ENCODE peak calls at places on chromosome 21, in four cellular contexts. R is activated T-cell treated with anti-CD3 and anti-CD28 coated beads for 24 hours; Z is GM04503; M is stimulated activated CD4-positive, alpha-beta T cell treated with anti-CD3 and anti-CD28 coated beads, Interleukin-15, amount 100 ng/mL, for 1 hour. C is an unnamed sample.

GRCh38 chr21:42542196-42542595 is 28.5 kb downstream of the SLC37A1 start:
- DNase-seq in R (no peak), Z (no peak), M (no peak), C (no peak)

GRCh38 chr21:33418686-33419085 is 15.5 kb downstream of the IFNGR2 start:
- DNase-seq in M (no peak), R (no peak), Z (no peak), C (no peak)

GRCh38 chr21:44304846-44305245 is 5.0 kb downstream of the PFKL start:
- DNase-seq in M (no peak), R (no peak), Z (no peak), C (no peak)

GRCh38 chr21:41425954-41426655 is at the start of gene MX1:
- DNase-seq in R (peak; percentile 73), Z (no peak), M (peak; percentile 76), C (peak; percentile 77)

GRCh38 chr21:45974073-45975016 is 7.2 kb upstream of the COL6A1 start:
- DNase-seq in M (no peak), R (no peak), Z (no peak), C (no peak)

GRCh38 chr21:38567577-38568360 is 69.5 kb upstream of the ERG start:
- DNase-seq in Z (peak; percentile 5), R (no peak), M (no peak), C (no peak)

GRCh38 chr21:34669149-34669879 is 520 bp downstream of the CLIC6 start:
- DNase-seq in M (no peak), R (peak; percentile 7), Z (no peak), C (peak; percentile 33)

GRCh38 chr21:46569071-46569470 is 35.8 kb downstream of the S100B start:
- DNase-seq in M (no peak), Z (peak; percentile 21), R (no peak), C (no peak)

GRCh38 chr21:44875341-44875740 is 1.9 kb upstream of the PTTG1IP start:
- DNase-seq in R (no peak), M (no peak), Z (no peak), C (no peak)

GRCh38 chr21:45305831-45306230 is 18.1 kb upstream of the POFUT2 start:
- DNase-seq in R (no peak), M (no peak), Z (no peak), C (no peak)

GRCh38 chr21:36347962-36348328 is 27.9 kb downstream of the MORC3 start:
- DNase-seq in Z (no peak), R (no peak), M (no peak), C (no peak)